ENCODE peak calls at places on chromosomes 7 and 10, in five cellular contexts. R is central memory CD8-positive, alpha-beta T cell; E is foreskin keratinocyte; C is natural killer cell; V is IMR-90. U is an unnamed sample.

GRCh38 chr7:85469446-85469970 is 282.7 kb upstream of the SEMA3D start:
- ATAC-seq in R (no peak), E (no peak), C (no peak), V (no peak), U (no peak)

GRCh38 chr7:73830872-73831655 is at the start of gene CLDN4:
- ATAC-seq in R (no peak), E (no peak), C (no peak), V (no peak), U (no peak)

GRCh38 chr7:137810248-137810647 is 36.5 kb downstream of the DGKI start:
- ATAC-seq in R (no peak), E (no peak), C (no peak), V (no peak), U (no peak)

GRCh38 chr7:28960071-28960840 is 2.1 kb upstream of the TRIL start:
- ATAC-seq in R (no peak), E (no peak), C (no peak), V (no peak), U (no peak)

GRCh38 chr10:79401015-79401921 is 44.2 kb downstream of the ZCCHC24 start:
- ATAC-seq in R (no peak), E (no peak), C (no peak), V (no peak), U (peak)

GRCh38 chr10:89894051-89894450 is 192.7 kb downstream of the KIF20B start:
- ATAC-seq in R (no peak), E (no peak), C (no peak), V (no peak), U (no peak)

GRCh38 chr10:75984067-75984466 is 552.6 kb downstream of the LRMDA start:
- ATAC-seq in R (no peak), E (no peak), C (no peak), V (no peak), U (no peak)

GRCh38 chr10:62057359-62057758 is 155.9 kb downstream of the ARID5B start:
- ATAC-seq in R (no peak), E (no peak), C (no peak), V (no peak), U (no peak)

GRCh38 chr10:36592964-36593363 is 532.4 kb upstream of the ANKRD30A start:
- ATAC-seq in R (no peak), E (peak), C (no peak), V (no peak), U (no peak)

GRCh38 chr7:3899559-3899991 is 598.5 kb downstream of the SDK1 start:
- ATAC-seq in R (no peak), E (no peak), C (no peak), V (no peak), U (no peak)

GRCh38 chr10:110903280-110904278 is 15.4 kb downstream of the BBIP1 start:
- ATAC-seq in R (no peak), E (peak), C (peak), V (peak), U (no peak)

GRCh38 chr7:128672927-128673517 is 930 bp downstream of the GARIN1A start:
- ATAC-seq in R (no peak), E (peak), C (no peak), V (peak), U (peak)

GRCh38 chr7:2566890-2567662 is 8.3 kb downstream of the IQCE start:
- ATAC-seq in R (peak), E (no peak), C (no peak), V (no peak), U (no peak)

GRCh38 chr7:34156336-34156735 is 251.0 kb downstream of the BMPER start:
- ATAC-seq in R (no peak), E (no peak), C (no peak), V (no peak), U (peak)

GRCh38 chr7:19097165-19097885 is 20.1 kb downstream of the TWIST1 start:
- ATAC-seq in R (no peak), E (no peak), C (no peak), V (no peak), U (peak)

GRCh38 chr7:21408481-21408820 is 19.4 kb upstream of the SP4 start:
- ATAC-seq in R (no peak), E (no peak), C (no peak), V (no peak), U (no peak)

GRCh38 chr7:57342954-57343353 is 107.0 kb upstream of the ZNF716 start:
- ATAC-seq in R (no peak), E (no peak), C (no peak), V (no peak), U (no peak)

GRCh38 chr7:91276909-91277308 is 12.7 kb downstream of the FZD1 start:
- ATAC-seq in R (no peak), E (no peak), C (no peak), V (no peak), U (no peak)

GRCh38 chr7:120742370-120742769 is 115.6 kb downstream of the TSPAN12 start:
- ATAC-seq in R (no peak), E (no peak), C (no peak), V (no peak), U (no peak)

GRCh38 chr7:19969859-19970493 is 196.6 kb upstream of the TMEM196 start:
- ATAC-seq in R (no peak), E (peak), C (no peak), V (peak), U (no peak)

GRCh38 chr10:119235381-119235780 is 28.0 kb downstream of the GRK5 start:
- ATAC-seq in R (no peak), E (peak), C (no peak), V (no peak), U (no peak)

GRCh38 chr10:33150146-33150545 is 184.3 kb downstream of the NRP1 start:
- ATAC-seq in R (no peak), E (no peak), C (no peak), V (no peak), U (no peak)

GRCh38 chr7:29480456-29480855 is 83.2 kb upstream of the PRR15 start:
- ATAC-seq in R (no peak), E (no peak), C (no peak), V (no peak), U (no peak)

GRCh38 chr7:45721949-45722598 is 147.9 kb downstream of the ADCY1 start:
- ATAC-seq in R (no peak), E (no peak), C (no peak), V (no peak), U (peak)

GRCh38 chr10:116398224-116398623 is 29.4 kb upstream of the PNLIPRP3 start:
- ATAC-seq in R (no peak), E (no peak), C (no peak), V (no peak), U (no peak)

GRCh38 chr7:7641129-7641663 is 644 bp downstream of the UMAD1 start:
- ATAC-seq in R (peak), E (peak), C (no peak), V (peak), U (peak)

GRCh38 chr10:58807631-58808024 is 295.0 kb downstream of the BICC1 start:
- ATAC-seq in R (no peak), E (peak), C (no peak), V (peak), U (no peak)

GRCh38 chr10:22479419-22479818 is 134.1 kb downstream of the SPAG6 start:
- ATAC-seq in R (no peak), E (no peak), C (no peak), V (no peak), U (no peak)

GRCh38 chr10:16521311-16522016 is at the start of gene C1QL3:
- ATAC-seq in R (peak), E (peak), C (peak), V (peak), U (peak)

GRCh38 chr10:124688366-124688765 is 55.8 kb downstream of the FAM53B start:
- ATAC-seq in R (peak), E (no peak), C (peak), V (no peak), U (no peak)

GRCh38 chr7:83178066-83178465 is 15.4 kb upstream of the PCLO start:
- ATAC-seq in R (no peak), E (no peak), C (no peak), V (no peak), U (no peak)

GRCh38 chr10:95697429-95697828 is 3.7 kb upstream of the TCTN3 start:
- ATAC-seq in R (no peak), E (no peak), C (no peak), V (no peak), U (no peak)

GRCh38 chr10:32437334-32437733 is 8.6 kb upstream of the CCDC7 start:
- ATAC-seq in R (no peak), E (peak), C (no peak), V (no peak), U (no peak)

GRCh38 chr10:34995925-34996324 is 94.2 kb downstream of the CUL2 start:
- ATAC-seq in R (no peak), E (no peak), C (no peak), V (no peak), U (no peak)

GRCh38 chr10:3774018-3774813 is 10.8 kb downstream of the KLF6 start:
- ATAC-seq in R (no peak), E (peak), C (peak), V (peak), U (peak)

GRCh38 chr7:116724560-116725231 is 52.7 kb downstream of the MET start:
- ATAC-seq in R (no peak), E (no peak), C (no peak), V (no peak), U (no peak)

GRCh38 chr7:116984511-116984910 is 31.2 kb downstream of the ST7 start:
- ATAC-seq in R (no peak), E (peak), C (peak), V (no peak), U (peak)

GRCh38 chr7:27237735-27238334 is 4.8 kb upstream of the EVX1 start:
- ATAC-seq in R (no peak), E (peak), C (no peak), V (no peak), U (no peak)